ENCODE peak calls at places on chromosomes 7 and 10, in four cellular contexts. Z is A549, S is M059J, U is AG04449. E is an unnamed sample.

GRCh38 chr7:106866298-106867281 is 1.5 kb downstream of the PIK3CG start:
- DNase-seq in Z (no peak), S (no peak), U (no peak), E (no peak)

GRCh38 chr10:11810313-11810766 is 12.8 kb upstream of the PROSER2 start:
- DNase-seq in Z (peak; percentile 56), S (no peak), U (no peak), E (no peak)

GRCh38 chr7:40758590-40758989 is 623.8 kb downstream of the SUGCT start:
- DNase-seq in Z (no peak), S (no peak), U (no peak), E (no peak)

GRCh38 chr10:102184606-102185005 is 32.4 kb downstream of the NOLC1 start:
- DNase-seq in Z (no peak), S (no peak), U (no peak), E (no peak)

GRCh38 chr7:36037121-36037662 is 115.9 kb upstream of the EEPD1 start:
- DNase-seq in Z (peak; percentile 92), S (peak; percentile 100), U (no peak), E (no peak)

GRCh38 chr10:69864321-69864720 is 62.6 kb downstream of the COL13A1 start:
- DNase-seq in Z (peak; percentile 62), S (peak; percentile 91), U (no peak), E (peak; percentile 24)

GRCh38 chr10:34254596-34254995 is 560.5 kb downstream of the PARD3 start:
- DNase-seq in Z (peak; percentile 89), S (peak; percentile 83), U (no peak), E (peak; percentile 45)

GRCh38 chr10:70479161-70479531 is 579 bp downstream of the PALD1 start:
- DNase-seq in Z (peak; percentile 20), S (no peak), U (no peak), E (no peak)

GRCh38 chr7:85474234-85474633 is 287.4 kb upstream of the SEMA3D start:
- DNase-seq in Z (no peak), S (no peak), U (peak; percentile 28), E (no peak)

GRCh38 chr7:24913791-24914464 is 66.0 kb downstream of the OSBPL3 start:
- DNase-seq in Z (no peak), S (no peak), U (no peak), E (no peak)

GRCh38 chr10:60099998-60100747 is 193.8 kb upstream of the CCDC6 start:
- DNase-seq in Z (peak; percentile 64), S (peak; percentile 46), U (no peak), E (peak; percentile 82)

GRCh38 chr7:98091061-98091460 is 15.6 kb upstream of the LMTK2 start:
- DNase-seq in Z (no peak), S (peak; percentile 53), U (no peak), E (no peak)

GRCh38 chr7:26612742-26613141 is 251.6 kb downstream of the SKAP2 start:
- DNase-seq in Z (no peak), S (no peak), U (no peak), E (peak; percentile 10)

GRCh38 chr10:77320852-77321496 is 316.6 kb downstream of the KCNMA1 start:
- DNase-seq in Z (no peak), S (peak; percentile 21), U (peak; percentile 97), E (no peak)

GRCh38 chr7:108452707-108453106 is 3.5 kb downstream of the NRCAM start:
- DNase-seq in Z (peak; percentile 63), S (peak; percentile 40), U (no peak), E (peak; percentile 64)

E was measured in ACHN.